ENCODE peak calls at places on chromosomes 16 and 17, in four cellular contexts. Q, W, U and J are unnamed samples. For H3K36me3, the result is how much of the 10 kb centered on the place peaks cover.

GRCh38 chr17:50314456-50315011 is 31.4 kb upstream of the XYLT2 start:
- DNase-seq in Q (no peak), W (no peak), U (no peak), J (no peak)

GRCh38 chr16:1924095-1924494 is 5.9 kb upstream of the HS3ST6 start:
- DNase-seq in Q (no peak), W (no peak), U (no peak), J (no peak)

GRCh38 chr16:21650517-21650916 is 1.9 kb downstream of the IGSF6 start:
- DNase-seq in Q (no peak), W (no peak), U (no peak), J (no peak)

GRCh38 chr17:47009759-47010594 is 30.9 kb upstream of the RPRML start:
- DNase-seq in Q (no peak), W (no peak), U (no peak), J (no peak)

GRCh38 chr16:85360323-85361277 is 248.3 kb upstream of the CIBAR2 start:
- DNase-seq in Q (peak), W (no peak), U (peak), J (no peak)

GRCh38 chr17:39429600-39429999 is 21.5 kb downstream of the MED1 start:
- DNase-seq in Q (no peak), W (no peak), U (no peak), J (no peak)

GRCh38 chr17:72116692-72117469 is 3.9 kb upstream of the SOX9 start:
- DNase-seq in Q (peak), W (no peak), U (peak), J (no peak)

GRCh38 chr16:17555176-17555575 is 84.4 kb upstream of the XYLT1 start:
- DNase-seq in Q (no peak), W (no peak), U (no peak), J (no peak)

DNA sequence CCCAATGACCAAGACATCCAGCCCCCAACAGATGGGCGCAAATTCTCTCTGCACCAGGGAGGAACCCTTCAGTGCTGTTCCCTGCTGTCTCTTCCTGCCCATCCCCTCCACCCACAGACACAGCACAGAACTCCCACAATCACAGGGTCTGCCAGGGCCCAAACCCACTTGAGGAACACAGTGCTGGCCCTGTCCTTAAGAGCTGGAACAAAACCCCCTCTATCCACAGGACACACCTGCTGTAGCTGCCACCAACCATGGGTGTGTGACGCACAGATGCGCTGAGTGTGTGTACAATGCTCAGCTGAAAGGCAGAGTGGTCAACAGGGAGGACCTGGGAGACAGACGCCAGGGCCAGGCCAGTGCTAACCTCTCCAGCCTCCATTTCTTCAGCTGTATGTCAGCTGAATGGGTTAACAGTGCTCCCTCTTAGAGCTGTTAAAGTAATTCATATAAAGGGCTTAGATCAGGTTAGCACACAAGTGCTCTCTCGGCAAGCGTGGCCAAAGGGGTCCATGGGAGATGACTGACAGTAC is 62.1 kb downstream of the AMFR start:
- DNase-seq in Q (no peak), W (no peak), U (no peak), J (peak)
- H3K36me3 ChIP-seq in Q (under half), W (under half), U (under half), J (half or more)

GRCh38 chr17:57600092-57600491 is 145.0 kb downstream of the CCDC182 start:
- DNase-seq in Q (peak), W (no peak), U (no peak), J (no peak)

GRCh38 chr17:57601328-57601727 is 143.8 kb downstream of the CCDC182 start:
- DNase-seq in Q (no peak), W (no peak), U (no peak), J (no peak)

GRCh38 chr17:57597531-57598453 is 147.3 kb downstream of the CCDC182 start:
- DNase-seq in Q (peak), W (peak), U (peak), J (peak)

GRCh38 chr17:57597101-57597500 is 148.0 kb downstream of the CCDC182 start:
- DNase-seq in Q (no peak), W (no peak), U (no peak), J (no peak)

DNA sequence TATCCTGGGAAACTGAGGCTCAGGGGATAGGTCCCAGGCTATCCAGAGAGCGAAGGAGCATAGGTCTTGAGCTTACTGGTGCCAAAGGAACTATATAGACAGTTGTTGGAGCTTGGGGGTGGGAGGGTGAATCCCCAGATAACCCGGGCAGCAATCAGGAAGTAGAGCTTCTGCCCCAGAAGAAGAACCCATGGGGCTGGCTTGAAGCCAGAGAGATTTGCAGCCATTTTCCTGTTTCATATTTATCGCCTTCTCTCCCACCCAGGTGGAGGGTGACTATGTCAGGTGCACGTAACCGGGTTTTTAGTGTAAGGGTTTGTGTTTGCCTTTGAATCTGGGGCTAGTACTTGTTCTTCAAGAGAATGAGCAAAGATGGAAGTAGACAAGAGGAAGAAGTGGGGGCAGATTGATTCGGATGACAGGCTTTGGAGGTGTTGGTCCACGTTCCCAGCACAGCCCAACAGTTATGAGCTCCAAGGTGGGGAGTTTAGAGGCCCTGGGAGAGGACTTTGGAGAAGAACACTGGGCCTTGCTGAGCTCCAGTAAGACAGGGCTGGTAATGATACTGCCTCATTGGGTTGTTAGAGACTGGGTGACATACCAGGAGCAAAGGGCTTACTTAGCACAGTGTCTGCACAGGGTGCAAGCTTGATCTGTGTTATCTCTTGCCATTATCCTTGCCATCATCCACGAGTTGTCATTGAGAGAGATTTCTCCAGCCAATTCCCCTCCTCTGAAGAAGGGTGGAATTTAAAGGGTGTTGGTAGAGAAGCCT is 145.6 kb downstream of the CCDC182 start:
- DNase-seq in Q (no peak), W (no peak), U (no peak), J (no peak)
- H3K27ac ChIP-seq in Q (peak), W (no peak), U (no peak), J (peak)

DNA sequence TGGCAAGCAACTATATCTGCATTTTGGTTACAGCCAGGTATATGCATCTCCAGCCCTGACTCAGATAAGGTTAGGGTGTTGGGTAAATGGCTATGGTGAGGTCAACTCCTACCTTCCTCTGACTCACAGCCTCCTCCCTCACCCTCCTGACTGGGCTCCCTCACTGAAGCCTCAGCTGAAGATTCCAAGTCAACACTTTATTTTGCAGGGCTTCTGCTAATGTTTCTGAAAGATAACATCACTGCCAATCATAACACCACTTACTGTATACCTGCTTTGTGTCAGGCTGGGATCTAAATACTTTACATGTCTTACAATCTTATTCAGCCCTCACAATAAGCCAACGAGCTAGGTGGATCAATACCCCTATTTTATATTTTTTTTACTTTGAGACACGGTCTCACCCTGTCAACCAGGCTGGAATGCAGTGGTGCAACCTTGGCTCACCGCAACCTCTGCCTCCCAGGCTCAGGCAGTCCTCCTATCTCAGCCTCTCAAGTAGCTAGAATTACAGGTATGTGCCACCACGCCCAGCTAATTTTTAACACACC is 47.8 kb upstream of the GCSH start:
- DNase-seq in Q (no peak), W (no peak), U (no peak), J (no peak)
- H3K36me3 ChIP-seq in Q (under half), W (under half), U (under half), J (under half)

DNA sequence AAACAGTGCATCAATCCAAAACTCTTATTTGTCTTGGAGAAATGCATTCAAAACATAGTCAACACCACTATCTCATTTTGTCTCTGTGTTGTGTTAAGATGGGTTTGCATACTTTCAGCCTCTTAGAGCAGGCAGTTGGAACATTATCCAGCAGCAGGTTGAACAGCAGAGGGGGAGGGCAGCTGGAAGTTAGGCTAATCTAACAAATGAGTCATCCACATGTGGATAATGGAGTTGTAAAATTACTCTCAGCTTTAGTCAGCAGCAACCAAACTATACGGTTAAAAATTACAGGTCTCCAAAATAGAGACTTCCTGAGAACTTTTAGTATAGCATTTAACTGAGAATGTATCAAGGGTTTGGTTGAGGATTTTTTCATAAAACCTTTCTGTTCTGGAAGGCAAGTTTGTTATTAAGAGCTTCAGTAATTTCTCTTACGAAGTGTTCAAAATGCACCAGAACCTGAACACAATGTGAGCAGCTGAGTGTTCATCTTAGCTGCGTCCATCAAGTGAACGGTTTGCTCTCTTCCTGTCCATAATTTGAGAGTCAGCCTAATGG is 46.3 kb downstream of the PRKCA start:
- DNase-seq in Q (peak), W (peak), U (peak), J (no peak)
- H3K27ac ChIP-seq in Q (peak), W (peak), U (peak), J (peak)

GRCh38 chr17:18291718-18292540 is 22.9 kb downstream of the TOP3A start:
- DNase-seq in Q (no peak), W (no peak), U (no peak), J (no peak)
- H3K36me3 ChIP-seq in Q (under half), W (under half), U (under half), J (half or more)

GRCh38 chr17:48548687-48549621 is 4.0 kb upstream of the HOXB2 start:
- DNase-seq in Q (no peak), W (no peak), U (no peak), J (no peak)

GRCh38 chr17:48546187-48546923 is 1.4 kb upstream of the HOXB2 start:
- DNase-seq in Q (no peak), W (no peak), U (no peak), J (no peak)

GRCh38 chr17:48545539-48545938 is 630 bp upstream of the HOXB2 start:
- DNase-seq in Q (no peak), W (no peak), U (no peak), J (no peak)

GRCh38 chr17:48547839-48548686 is 3.2 kb upstream of the HOXB2 start:
- DNase-seq in Q (peak), W (no peak), U (no peak), J (peak)

DNA sequence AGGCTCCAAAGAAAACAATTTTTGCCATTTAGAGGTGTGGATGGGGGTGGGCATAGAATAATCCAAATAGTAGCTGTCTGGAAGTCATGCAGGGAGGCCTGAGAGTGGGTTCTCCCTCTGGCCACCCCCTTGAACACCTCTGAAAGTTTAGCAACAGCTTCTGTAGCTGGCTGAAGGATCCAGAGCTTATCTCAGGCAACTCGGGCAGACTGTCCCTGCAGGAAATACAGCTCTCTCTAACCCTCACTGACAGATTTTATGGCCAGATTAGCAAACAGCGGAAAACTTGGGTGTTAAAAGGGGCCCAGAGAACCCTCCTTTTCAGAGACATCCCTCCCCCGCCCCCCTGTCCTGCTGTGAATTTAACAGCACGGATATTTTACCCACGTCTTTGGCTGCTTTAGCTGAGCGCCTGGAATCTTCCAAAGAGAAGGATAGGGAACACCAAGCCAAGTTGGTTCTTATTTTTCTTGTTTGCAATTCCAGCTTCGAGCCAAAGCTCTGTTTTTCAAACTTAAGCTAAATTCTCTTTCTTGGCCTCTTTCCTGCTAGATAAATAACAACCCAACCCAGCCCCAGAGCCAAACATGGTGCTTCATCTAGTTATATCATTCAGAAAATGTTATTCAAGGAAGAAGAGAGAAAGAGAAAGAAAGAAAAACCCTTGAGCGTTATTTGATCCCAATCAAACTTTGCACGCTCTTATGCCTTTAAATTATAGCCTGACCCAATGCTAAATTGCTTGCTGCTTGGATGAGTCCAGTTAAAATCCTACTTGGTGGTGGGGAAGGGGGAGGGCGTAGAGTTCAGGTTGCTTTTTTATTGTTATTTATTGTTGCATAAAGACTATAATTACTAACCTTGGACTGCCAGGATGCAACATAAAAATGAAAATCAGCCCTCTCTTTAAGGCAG is 2.3 kb upstream of the HOXB2 start:
- DNase-seq in Q (no peak), W (no peak), U (no peak), J (no peak)
- H3K27ac ChIP-seq in Q (peak), W (peak), U (peak), J (peak)

GRCh38 chr17:73531171-73531570 is 113.1 kb downstream of the SDK2 start:
- DNase-seq in Q (no peak), W (no peak), U (no peak), J (no peak)
- H3K36me3 ChIP-seq in Q (under half), W (under half), U (under half), J (under half)

DNA sequence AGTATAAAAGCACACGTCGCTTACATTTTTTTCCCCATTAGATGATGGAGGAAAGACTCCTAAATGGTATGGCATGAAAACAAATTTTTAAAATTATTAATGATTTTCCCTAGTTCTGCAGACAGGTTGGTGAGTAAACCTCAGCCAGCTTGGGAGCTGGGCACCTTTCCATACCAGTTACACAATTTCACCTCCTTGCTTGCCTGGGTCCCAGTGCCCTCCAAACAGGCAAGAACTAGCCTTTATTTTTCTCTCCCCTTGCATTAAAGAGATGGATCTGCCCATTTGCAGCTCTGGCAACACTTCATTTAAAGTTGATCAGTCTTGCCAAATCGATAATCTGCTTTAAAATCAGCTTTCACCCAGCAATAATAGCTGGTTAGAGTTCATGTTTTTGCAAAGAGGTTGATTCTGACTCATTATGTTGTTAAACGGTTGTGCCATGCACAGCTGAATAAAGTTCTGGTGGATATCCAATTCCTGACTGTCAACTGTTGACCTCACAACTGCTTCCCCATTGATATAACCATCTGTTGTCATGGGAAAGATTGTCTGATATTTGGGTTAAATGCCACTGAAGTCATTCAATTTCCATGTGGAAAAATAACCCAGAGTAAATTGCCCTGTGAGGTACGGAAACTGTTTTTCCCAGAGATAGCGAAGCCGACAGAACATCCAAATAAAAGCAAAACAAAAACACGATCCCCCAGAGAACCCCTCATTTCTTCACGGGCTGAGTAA is 1.3 kb downstream of the C17orf58 start:
- DNase-seq in Q (peak), W (no peak), U (no peak), J (no peak)
- H3K27ac ChIP-seq in Q (peak), W (peak), U (peak), J (peak)

GRCh38 chr17:82049521-82049971 is 2.1 kb downstream of the RFNG start:
- DNase-seq in Q (no peak), W (no peak), U (no peak), J (no peak)

GRCh38 chr17:82048571-82048971 is 3.0 kb downstream of the RFNG start:
- DNase-seq in Q (no peak), W (no peak), U (no peak), J (no peak)

GRCh38 chr17:82049106-82049505 is 2.5 kb downstream of the RFNG start:
- DNase-seq in Q (no peak), W (no peak), U (no peak), J (no peak)

GRCh38 chr17:82050761-82051641 is 610 bp downstream of the RFNG start:
- DNase-seq in Q (no peak), W (no peak), U (no peak), J (no peak)

GRCh38 chr17:82050152-82050760 is 1.4 kb downstream of the RFNG start:
- DNase-seq in Q (no peak), W (no peak), U (no peak), J (no peak)
- H3K36me3 ChIP-seq in Q (under half), W (under half), U (under half), J (under half)